ENCODE peak calls at places on chromosomes 2 and 18, in five cellular contexts. One of them, this sample, is unnamed. For H3K4me1, the result is how much of the 10 kb centered on the place peaks cover.

GRCh38 chr18:717003-717402 is 4.6 kb upstream of the ENOSF1 start:
- DNase-seq in mammary epithelial cell: no peak
- DNase-seq in heart left ventricle: no peak
- DNase-seq in right lobe of liver: no peak
- DNase-seq in HCT116: no peak
- DNase-seq in this sample: no peak

GRCh38 chr2:43169091-43169936 is 57.1 kb downstream of the ZFP36L2 start:
- DNase-seq in mammary epithelial cell: no peak
- DNase-seq in right lobe of liver: peak
- DNase-seq in heart left ventricle: peak
- DNase-seq in HCT116: no peak
- DNase-seq in this sample: no peak

GRCh38 chr18:26383454-26384270 is 157.4 kb downstream of the TAF4B start:
- DNase-seq in HCT116: peak
- DNase-seq in right lobe of liver: no peak
- DNase-seq in heart left ventricle: no peak
- DNase-seq in mammary epithelial cell: peak
- DNase-seq in this sample: no peak

GRCh38 chr2:66682476-66682875 is 247.6 kb downstream of the MEIS1 start:
- DNase-seq in right lobe of liver: no peak
- DNase-seq in heart left ventricle: no peak
- DNase-seq in mammary epithelial cell: no peak
- DNase-seq in HCT116: no peak
- DNase-seq in this sample: no peak

GRCh38 chr2:219406861-219407230 is 11.3 kb upstream of the DES start:
- DNase-seq in right lobe of liver: no peak
- DNase-seq in HCT116: no peak
- DNase-seq in mammary epithelial cell: peak
- DNase-seq in heart left ventricle: peak
- DNase-seq in this sample: no peak

GRCh38 chr18:35407871-35408481 is 30.8 kb upstream of the ZNF396 start:
- DNase-seq in heart left ventricle: no peak
- DNase-seq in HCT116: peak
- DNase-seq in mammary epithelial cell: peak
- DNase-seq in right lobe of liver: no peak
- DNase-seq in this sample: no peak

GRCh38 chr2:236259371-236259770 is 4.8 kb downstream of the ASB18 start:
- DNase-seq in mammary epithelial cell: no peak
- DNase-seq in right lobe of liver: no peak
- DNase-seq in heart left ventricle: no peak
- DNase-seq in HCT116: no peak
- DNase-seq in this sample: no peak

GRCh38 chr2:9703701-9704221 is 73.0 kb upstream of the YWHAQ start:
- DNase-seq in mammary epithelial cell: peak
- DNase-seq in HCT116: peak
- DNase-seq in heart left ventricle: no peak
- DNase-seq in right lobe of liver: no peak
- DNase-seq in this sample: no peak

GRCh38 chr2:68196120-68196716 is 38.5 kb downstream of the PNO1 start:
- DNase-seq in HCT116: no peak
- DNase-seq in heart left ventricle: no peak
- DNase-seq in right lobe of liver: no peak
- DNase-seq in mammary epithelial cell: peak
- DNase-seq in this sample: no peak

GRCh38 chr2:240240017-240240416 is 99.6 kb upstream of the OTOS start:
- DNase-seq in mammary epithelial cell: no peak
- DNase-seq in heart left ventricle: no peak
- DNase-seq in HCT116: no peak
- DNase-seq in right lobe of liver: no peak
- DNase-seq in this sample: no peak

GRCh38 chr2:157786663-157787363 is 89.3 kb downstream of the ACVR1 start:
- DNase-seq in right lobe of liver: no peak
- DNase-seq in heart left ventricle: no peak
- DNase-seq in mammary epithelial cell: no peak
- DNase-seq in HCT116: no peak
- DNase-seq in this sample: no peak

GRCh38 chr2:240557808-240558207 is at the start of gene ANKMY1:
- DNase-seq in HCT116: no peak
- DNase-seq in right lobe of liver: peak
- DNase-seq in mammary epithelial cell: peak
- DNase-seq in heart left ventricle: peak
- DNase-seq in this sample: peak

GRCh38 chr2:239399404-239399999 is 1.3 kb downstream of the HDAC4 start:
- DNase-seq in right lobe of liver: peak
- DNase-seq in HCT116: no peak
- DNase-seq in heart left ventricle: no peak
- DNase-seq in mammary epithelial cell: peak
- DNase-seq in this sample: no peak

GRCh38 chr18:75070625-75071483 is 138.1 kb downstream of the PTGR3 start:
- DNase-seq in HCT116: peak
- DNase-seq in right lobe of liver: no peak
- DNase-seq in mammary epithelial cell: peak
- DNase-seq in heart left ventricle: no peak
- DNase-seq in this sample: peak

GRCh38 chr2:120594856-120595685 is 140.6 kb upstream of the GLI2 start:
- DNase-seq in mammary epithelial cell: peak
- DNase-seq in HCT116: peak
- DNase-seq in heart left ventricle: no peak
- DNase-seq in right lobe of liver: no peak
- DNase-seq in this sample: peak

GRCh38 chr18:8795586-8795985 is 90.2 kb downstream of the MTCL1 start:
- DNase-seq in mammary epithelial cell: no peak
- DNase-seq in right lobe of liver: no peak
- DNase-seq in heart left ventricle: no peak
- DNase-seq in HCT116: no peak
- DNase-seq in this sample: no peak

GRCh38 chr2:68237404-68237803 is 14.9 kb downstream of the PPP3R1 start:
- DNase-seq in mammary epithelial cell: no peak
- DNase-seq in HCT116: no peak
- DNase-seq in right lobe of liver: no peak
- DNase-seq in heart left ventricle: no peak
- DNase-seq in this sample: no peak

GRCh38 chr2:222907790-222908431 is 47.1 kb downstream of the ACSL3 start:
- DNase-seq in mammary epithelial cell: no peak
- DNase-seq in right lobe of liver: no peak
- DNase-seq in HCT116: no peak
- DNase-seq in heart left ventricle: no peak
- DNase-seq in this sample: no peak

GRCh38 chr2:42048318-42049251 is 764 bp downstream of the PKDCC start:
- DNase-seq in mammary epithelial cell: no peak
- DNase-seq in HCT116: no peak
- DNase-seq in heart left ventricle: peak
- DNase-seq in right lobe of liver: no peak
- DNase-seq in this sample: no peak

GRCh38 chr18:66640431-66640830 is 36.5 kb upstream of the CDH19 start:
- DNase-seq in mammary epithelial cell: peak
- DNase-seq in heart left ventricle: peak
- DNase-seq in HCT116: no peak
- DNase-seq in right lobe of liver: no peak
- DNase-seq in this sample: peak

GRCh38 chr2:211591456-211591855 is 947.1 kb downstream of the ERBB4 start:
- DNase-seq in right lobe of liver: no peak
- DNase-seq in mammary epithelial cell: no peak
- DNase-seq in heart left ventricle: no peak
- DNase-seq in HCT116: no peak
- DNase-seq in this sample: no peak

GRCh38 chr2:67159929-67160328 is 237.2 kb upstream of the ETAA1 start:
- DNase-seq in heart left ventricle: no peak
- DNase-seq in right lobe of liver: no peak
- DNase-seq in HCT116: no peak
- DNase-seq in mammary epithelial cell: no peak
- DNase-seq in this sample: no peak

GRCh38 chr2:236720974-236721600 is 151.5 kb downstream of the ACKR3 start:
- DNase-seq in HCT116: no peak
- DNase-seq in heart left ventricle: no peak
- DNase-seq in right lobe of liver: no peak
- DNase-seq in mammary epithelial cell: no peak
- DNase-seq in this sample: no peak

GRCh38 chr2:210955591-210955990 is 399.2 kb downstream of the CPS1 start:
- DNase-seq in heart left ventricle: no peak
- DNase-seq in HCT116: peak
- DNase-seq in right lobe of liver: no peak
- DNase-seq in mammary epithelial cell: peak
- DNase-seq in this sample: no peak

GRCh38 chr2:193584001-193584400 is 1389.3 kb upstream of the TMEFF2 start:
- DNase-seq in heart left ventricle: no peak
- DNase-seq in mammary epithelial cell: peak
- DNase-seq in right lobe of liver: peak
- DNase-seq in HCT116: peak
- DNase-seq in this sample: no peak

GRCh38 chr2:176184749-176185148 is 3.7 kb upstream of the HOXD1 start:
- DNase-seq in right lobe of liver: no peak
- DNase-seq in heart left ventricle: no peak
- DNase-seq in HCT116: no peak
- DNase-seq in mammary epithelial cell: no peak
- DNase-seq in this sample: no peak

GRCh38 chr18:79953921-79954651 is 2.6 kb upstream of the SLC66A2 start:
- DNase-seq in right lobe of liver: no peak
- DNase-seq in HCT116: no peak
- DNase-seq in heart left ventricle: no peak
- DNase-seq in mammary epithelial cell: no peak
- DNase-seq in this sample: no peak

GRCh38 chr2:2662847-2663356 is 331.8 kb upstream of the MYT1L start:
- DNase-seq in right lobe of liver: no peak
- DNase-seq in heart left ventricle: no peak
- DNase-seq in mammary epithelial cell: no peak
- DNase-seq in HCT116: no peak
- DNase-seq in this sample: no peak

GRCh38 chr2:109246176-109246575 is 117.2 kb downstream of the SH3RF3 start:
- DNase-seq in HCT116: no peak
- DNase-seq in heart left ventricle: no peak
- DNase-seq in mammary epithelial cell: no peak
- DNase-seq in right lobe of liver: no peak
- DNase-seq in this sample: no peak

GRCh38 chr2:196530910-196531309 is 108.6 kb upstream of the CCDC150 start:
- DNase-seq in mammary epithelial cell: no peak
- DNase-seq in HCT116: no peak
- DNase-seq in right lobe of liver: no peak
- DNase-seq in heart left ventricle: no peak
- DNase-seq in this sample: no peak

GRCh38 chr2:68620762-68621161 is 22.6 kb upstream of the PROKR1 start:
- DNase-seq in right lobe of liver: no peak
- DNase-seq in HCT116: no peak
- DNase-seq in heart left ventricle: no peak
- DNase-seq in mammary epithelial cell: no peak
- DNase-seq in this sample: no peak

GRCh38 chr2:83517727-83518368 is 941.2 kb downstream of the SUCLG1 start:
- DNase-seq in right lobe of liver: no peak
- DNase-seq in HCT116: no peak
- DNase-seq in heart left ventricle: no peak
- DNase-seq in mammary epithelial cell: no peak
- DNase-seq in this sample: no peak
- TF ChIP-seq CTCF in right lobe of liver: no peak
- TF ChIP-seq CTCF in HCT116: no peak
- TF ChIP-seq CTCF in heart left ventricle: no peak
- TF ChIP-seq CTCF in mammary epithelial cell: no peak
- TF ChIP-seq CTCF in this sample: no peak

GRCh38 chr2:201447116-201447515 is 4.1 kb downstream of the TRAK2 start:
- DNase-seq in mammary epithelial cell: no peak
- DNase-seq in HCT116: no peak
- DNase-seq in heart left ventricle: no peak
- DNase-seq in right lobe of liver: no peak
- DNase-seq in this sample: no peak
- H3K4me1 ChIP-seq in mammary epithelial cell: under half
- H3K4me1 ChIP-seq in HCT116: under half
- H3K4me1 ChIP-seq in heart left ventricle: under half
- H3K4me1 ChIP-seq in right lobe of liver: under half
- H3K4me1 ChIP-seq in this sample: half or more

GRCh38 chr2:37013315-37013641 is 46.9 kb upstream of the STRN start:
- DNase-seq in heart left ventricle: no peak
- DNase-seq in mammary epithelial cell: no peak
- DNase-seq in HCT116: no peak
- DNase-seq in right lobe of liver: no peak
- DNase-seq in this sample: no peak
- H3K4me3 ChIP-seq in heart left ventricle: no peak
- H3K4me3 ChIP-seq in mammary epithelial cell: no peak
- H3K4me3 ChIP-seq in HCT116: no peak
- H3K4me3 ChIP-seq in right lobe of liver: no peak
- H3K4me3 ChIP-seq in this sample: no peak

GRCh38 chr2:154443919-154444318 is 254.6 kb upstream of the KCNJ3 start:
- DNase-seq in HCT116: no peak
- DNase-seq in heart left ventricle: no peak
- DNase-seq in mammary epithelial cell: no peak
- DNase-seq in right lobe of liver: no peak
- DNase-seq in this sample: no peak

GRCh38 chr2:154437104-154437503 is 261.4 kb upstream of the KCNJ3 start:
- DNase-seq in heart left ventricle: no peak
- DNase-seq in right lobe of liver: no peak
- DNase-seq in HCT116: no peak
- DNase-seq in mammary epithelial cell: no peak
- DNase-seq in this sample: no peak

DNA sequence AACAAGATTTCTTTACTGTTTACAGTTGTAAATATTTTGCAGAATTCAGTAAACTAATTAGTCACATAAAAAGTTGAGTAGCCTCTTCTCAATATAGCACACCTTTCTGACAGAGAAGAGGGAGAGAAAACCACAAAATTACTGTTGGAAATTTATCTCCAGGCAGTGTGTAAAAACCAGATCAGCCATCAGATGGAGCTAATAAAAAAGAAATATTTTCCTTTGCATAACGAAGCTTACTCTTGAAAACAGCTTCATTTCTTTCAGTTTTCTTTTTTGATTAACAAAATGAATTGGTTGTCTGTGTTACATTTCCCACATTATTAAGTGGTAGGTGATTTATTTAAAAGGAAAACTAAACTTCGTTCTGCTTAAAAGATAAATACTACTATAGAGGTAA is 259.3 kb upstream of the KCNJ3 start:
- DNase-seq in heart left ventricle: no peak
- DNase-seq in HCT116: no peak
- DNase-seq in right lobe of liver: no peak
- DNase-seq in mammary epithelial cell: no peak
- DNase-seq in this sample: no peak
- TF ChIP-seq CTCF in heart left ventricle: no peak
- TF ChIP-seq CTCF in HCT116: peak
- TF ChIP-seq CTCF in right lobe of liver: peak
- TF ChIP-seq CTCF in mammary epithelial cell: peak
- TF ChIP-seq CTCF in this sample: no peak

DNA sequence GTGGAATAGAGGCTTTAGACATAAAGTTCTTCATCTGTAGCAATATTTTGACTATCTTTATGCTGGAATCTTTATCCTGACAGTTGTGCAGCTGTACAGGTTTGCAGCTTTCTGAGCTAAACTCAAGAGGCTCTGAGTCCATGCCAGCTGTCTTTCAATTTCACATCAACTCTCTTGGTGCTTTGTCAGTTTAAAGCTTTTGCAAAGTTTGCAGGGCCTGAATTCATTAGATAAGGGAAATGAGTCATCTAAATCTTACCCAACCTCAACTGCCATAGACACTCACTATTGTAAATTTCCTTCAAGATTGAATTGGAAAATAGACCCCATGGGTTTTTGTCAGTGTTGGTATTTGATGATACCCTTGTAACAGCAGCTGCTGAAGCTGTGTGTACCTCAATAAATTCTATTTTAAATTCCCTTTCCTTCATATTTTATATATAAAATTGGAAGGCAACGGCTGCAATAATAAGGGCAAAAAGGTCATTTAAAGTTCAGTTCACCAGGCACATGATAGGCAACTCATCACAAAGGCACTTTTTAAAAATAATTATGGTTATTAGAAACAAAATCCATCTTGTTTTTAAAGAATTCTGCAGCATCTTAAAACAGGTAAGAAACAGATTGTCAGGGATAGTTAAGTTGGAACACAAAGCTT is 169.9 kb upstream of the SLC39A10 start:
- DNase-seq in HCT116: peak
- DNase-seq in right lobe of liver: no peak
- DNase-seq in heart left ventricle: no peak
- DNase-seq in mammary epithelial cell: peak
- DNase-seq in this sample: no peak
- H3K4me1 ChIP-seq in HCT116: under half
- H3K4me1 ChIP-seq in right lobe of liver: under half
- H3K4me1 ChIP-seq in heart left ventricle: under half
- H3K4me1 ChIP-seq in mammary epithelial cell: under half
- H3K4me1 ChIP-seq in this sample: under half

This sample was measured in upper lobe of left lung.